ENCODE peak calls at places on chromosomes 5 and 9, in four cellular contexts. S is GM12878, X is GM12891, U is K562. W is an unnamed sample.

GRCh38 chr5:74182603-74183002 is 457.9 kb downstream of the ENC1 start:
- DNase-seq in S (no peak), X (no peak), U (no peak), W (no peak)

GRCh38 chr9:128946945-128947422 is 419 bp downstream of the DOLK start:
- DNase-seq in S (no peak), X (no peak), U (peak), W (no peak)

GRCh38 chr5:144156767-144157171 is 13.7 kb downstream of the YIPF5 start:
- DNase-seq in S (no peak), X (no peak), U (no peak), W (no peak)

GRCh38 chr5:112289465-112289864 is 129.6 kb downstream of the EPB41L4A start:
- DNase-seq in S (no peak), X (no peak), U (no peak), W (no peak)

GRCh38 chr5:132054697-132055440 is 5.6 kb upstream of the IL3 start:
- DNase-seq in S (no peak), X (no peak), U (no peak), W (no peak)

GRCh38 chr5:17177491-17178204 is 39.8 kb upstream of the BASP1 start:
- DNase-seq in S (no peak), X (no peak), U (no peak), W (no peak)

GRCh38 chr9:20636883-20637440 is 14.7 kb upstream of the MLLT3 start:
- DNase-seq in S (no peak), X (no peak), U (no peak), W (no peak)

GRCh38 chr5:171649002-171649401 is 136.6 kb upstream of the SMIM23 start:
- DNase-seq in S (no peak), X (no peak), U (no peak), W (no peak)

GRCh38 chr9:76198336-76198735 is 195.9 kb downstream of the RFK start:
- DNase-seq in S (no peak), X (no peak), U (no peak), W (no peak)

GRCh38 chr5:123696948-123697347 is 185.0 kb downstream of the CSNK1G3 start:
- DNase-seq in S (no peak), X (no peak), U (no peak), W (no peak)

GRCh38 chr9:34046784-34047379 is 1.8 kb downstream of the UBAP2 start:
- DNase-seq in S (peak), X (no peak), U (no peak), W (peak)

GRCh38 chr5:56947052-56947451 is 4.9 kb downstream of the MIER3 start:
- DNase-seq in S (no peak), X (no peak), U (no peak), W (no peak)

GRCh38 chr9:123927625-123928308 is 2.2 kb downstream of the DENND1A start:
- DNase-seq in S (peak), X (no peak), U (peak), W (peak)

GRCh38 chr5:151134228-151134627 is 23.4 kb downstream of the ANXA6 start:
- DNase-seq in S (no peak), X (no peak), U (no peak), W (no peak)

GRCh38 chr9:2816476-2817141 is 27.3 kb downstream of the PUM3 start:
- DNase-seq in S (no peak), X (no peak), U (no peak), W (no peak)

GRCh38 chr9:77011973-77012817 is 7.3 kb upstream of the FOXB2 start:
- DNase-seq in S (no peak), X (no peak), U (peak), W (peak)

GRCh38 chr5:78569441-78569840 is 79.1 kb downstream of the LHFPL2 start:
- DNase-seq in S (no peak), X (no peak), U (peak), W (no peak)

GRCh38 chr5:37532976-37533740 is 154.0 kb downstream of the WDR70 start:
- DNase-seq in S (no peak), X (no peak), U (no peak), W (no peak)

GRCh38 chr5:168269950-168270349 is 21.5 kb upstream of the WWC1 start:
- DNase-seq in S (no peak), X (no peak), U (peak), W (no peak)

GRCh38 chr5:41156739-41157138 is 56.6 kb downstream of the C6 start:
- DNase-seq in S (no peak), X (no peak), U (no peak), W (no peak)

GRCh38 chr9:116264361-116264760 is 110.8 kb downstream of the PAPPA start:
- DNase-seq in S (no peak), X (no peak), U (no peak), W (no peak)

GRCh38 chr5:1259806-1260480 is 34.8 kb downstream of the SLC6A18 start:
- DNase-seq in S (no peak), X (no peak), U (no peak), W (no peak)

GRCh38 chr5:1262381-1262780 is 32.5 kb downstream of the TERT start:
- DNase-seq in S (no peak), X (no peak), U (no peak), W (no peak)

GRCh38 chr5:1265026-1265425 is 29.8 kb downstream of the TERT start:
- DNase-seq in S (no peak), X (no peak), U (no peak), W (no peak)

GRCh38 chr5:1264211-1264610 is 30.7 kb downstream of the TERT start:
- DNase-seq in S (no peak), X (no peak), U (no peak), W (no peak)

DNA sequence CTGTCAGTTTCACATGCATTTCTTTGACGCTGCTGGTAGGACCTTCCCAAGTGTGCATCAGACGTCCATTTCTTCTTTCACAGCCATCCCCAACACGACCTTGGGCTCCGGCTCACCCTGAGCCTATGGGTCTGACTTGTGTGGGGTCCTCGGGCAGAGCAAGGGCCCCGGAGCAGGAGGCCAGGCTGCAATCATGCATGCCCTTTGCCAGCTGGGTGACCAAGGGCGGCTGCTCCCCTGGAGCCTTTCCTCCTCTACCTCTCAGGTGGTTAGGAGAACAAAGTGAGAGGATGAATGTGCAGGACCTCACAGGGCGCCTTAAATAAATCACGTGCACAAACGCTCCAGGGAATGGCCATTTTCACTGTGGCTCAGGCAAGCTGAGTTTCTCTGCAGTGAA is 33.2 kb downstream of the TERT start:
- DNase-seq in S (no peak), X (no peak), U (no peak), W (no peak)
- TF ChIP-seq SPI1 in S (no peak), X (no peak), U (no peak), W (no peak)

DNA sequence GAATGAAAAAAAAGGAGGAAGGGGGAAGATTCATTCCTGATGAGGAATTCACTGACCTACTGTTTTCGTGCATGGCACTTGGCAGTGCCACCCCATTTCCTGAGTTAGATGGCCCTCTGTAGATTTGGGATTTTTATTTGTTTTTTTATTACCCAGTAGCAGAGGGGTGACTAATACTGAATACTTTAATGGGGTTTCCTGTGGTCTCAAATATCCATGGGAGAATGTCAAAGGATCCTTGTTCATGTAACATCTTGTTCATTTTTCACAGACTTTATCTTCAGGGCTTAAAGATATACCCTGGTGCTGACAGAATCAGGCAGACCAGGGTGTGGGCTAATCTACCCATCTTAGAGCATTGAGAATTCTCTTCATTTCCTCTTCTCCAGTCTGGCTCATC is 93.0 kb downstream of the MAMDC2 start:
- DNase-seq in S (no peak), X (no peak), U (no peak), W (no peak)
- TF ChIP-seq SPI1 in S (no peak), X (no peak), U (no peak), W (no peak)

DNA sequence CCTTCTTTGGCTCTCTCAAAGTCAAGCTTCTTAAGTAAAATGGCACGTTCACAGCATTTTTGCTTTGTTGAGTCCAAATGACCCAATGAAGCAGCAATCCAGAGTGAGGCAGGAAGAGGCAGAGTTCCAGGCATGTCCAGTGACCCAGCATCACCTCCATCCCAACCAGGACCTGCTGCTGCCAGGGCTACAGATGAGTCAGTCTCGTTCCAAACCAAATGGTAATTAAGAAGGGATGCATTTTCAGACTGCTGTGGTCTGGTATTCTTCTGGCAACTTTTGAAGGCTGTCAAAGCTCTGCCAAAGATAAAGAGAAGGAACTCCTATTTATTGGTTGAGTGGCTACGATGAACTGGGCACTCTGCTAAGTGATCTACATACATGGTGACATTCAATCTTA is 678.9 kb upstream of the KLF4 start:
- DNase-seq in S (no peak), X (no peak), U (no peak), W (no peak)
- TF ChIP-seq SPI1 in S (no peak), X (no peak), U (no peak), W (no peak)

GRCh38 chr5:61053937-61054336 is 108.3 kb downstream of the SMIM15 start:
- DNase-seq in S (no peak), X (no peak), U (no peak), W (no peak)

GRCh38 chr5:61048534-61048933 is 103.5 kb downstream of the NDUFAF2 start:
- DNase-seq in S (no peak), X (no peak), U (no peak), W (no peak)

GRCh38 chr5:61051267-61051666 is 106.3 kb downstream of the NDUFAF2 start:
- DNase-seq in S (no peak), X (no peak), U (no peak), W (no peak)

GRCh38 chr5:61055434-61056006 is 106.7 kb downstream of the SMIM15 start:
- DNase-seq in S (peak), X (peak), U (peak), W (peak)

DNA sequence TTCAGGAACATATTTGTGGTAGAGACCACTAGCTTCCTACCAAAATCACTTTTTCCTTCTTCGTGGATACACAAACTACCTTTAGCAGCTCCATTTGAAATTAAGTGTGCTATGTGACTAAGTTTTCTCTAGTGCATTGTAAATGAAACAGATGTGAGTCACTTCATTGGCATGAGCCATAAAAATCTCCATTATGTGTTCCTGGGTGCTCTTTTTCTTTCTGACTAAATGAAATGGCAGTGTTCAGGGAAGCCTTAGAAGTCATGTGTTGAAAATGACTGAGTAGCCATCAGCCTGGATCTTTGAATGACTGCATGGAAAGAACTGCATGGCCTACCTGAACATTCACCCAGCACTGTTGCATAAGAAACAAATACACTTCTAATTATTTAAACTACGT is 107.9 kb downstream of the NDUFAF2 start:
- DNase-seq in S (no peak), X (no peak), U (no peak), W (no peak)
- TF ChIP-seq SPI1 in S (no peak), X (no peak), U (no peak), W (no peak)

GRCh38 chr5:177089146-177089545 is 2.4 kb downstream of the FGFR4 start:
- DNase-seq in S (no peak), X (no peak), U (peak), W (no peak)
- TF ChIP-seq SPI1 in S (no peak), X (no peak), U (no peak), W (no peak)

DNA sequence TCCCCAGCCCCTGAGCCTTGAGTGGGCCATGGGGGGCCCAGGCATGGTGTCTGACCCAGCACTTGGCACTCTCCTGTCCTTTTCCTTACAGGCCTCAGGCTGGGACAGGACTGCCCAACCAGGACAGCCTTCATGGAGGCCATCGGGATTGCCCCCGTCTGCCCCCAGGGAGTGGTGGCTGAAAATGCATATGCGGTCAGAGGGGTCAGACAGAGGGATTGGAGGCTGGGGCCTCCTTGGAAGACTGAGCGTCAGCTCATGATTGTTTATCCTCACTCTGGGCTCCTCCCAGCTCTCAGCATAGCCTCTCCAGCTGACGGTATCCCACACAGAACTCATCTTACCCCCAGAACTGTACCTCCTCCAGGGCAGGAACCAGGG is 12.0 kb downstream of the FGFR4 start:
- DNase-seq in S (no peak), X (no peak), U (no peak), W (no peak)
- TF ChIP-seq SPI1 in S (no peak), X (no peak), U (no peak), W (no peak)

DNA sequence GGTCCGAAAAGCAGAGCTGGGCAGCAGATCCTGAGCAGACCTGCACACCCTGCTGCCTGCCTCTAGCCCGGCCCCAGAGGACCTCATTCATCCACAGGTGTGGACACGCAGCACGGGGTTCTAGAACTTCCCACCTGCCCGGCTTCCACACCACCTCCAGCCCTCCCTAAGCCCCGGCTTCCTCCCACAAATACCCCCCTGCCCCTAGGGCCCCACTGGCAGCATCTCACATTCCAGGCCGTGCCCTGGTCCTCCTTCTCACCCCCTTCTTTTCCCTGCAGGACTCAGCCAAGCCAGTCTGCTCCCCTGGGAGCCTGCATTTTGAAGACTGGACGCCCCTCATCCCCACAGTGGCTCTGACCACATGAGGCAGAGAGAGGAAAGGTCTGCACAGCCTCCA is 138.9 kb downstream of the ADAMTS2 start:
- DNase-seq in S (no peak), X (no peak), U (no peak), W (no peak)
- TF ChIP-seq SPI1 in S (no peak), X (no peak), U (no peak), W (no peak)

GRCh38 chr5:53481354-53481886 is 991 bp downstream of the FST start:
- DNase-seq in S (no peak), X (no peak), U (no peak), W (no peak)

GRCh38 chr5:53479656-53480473 is 564 bp upstream of the FST start:
- DNase-seq in S (no peak), X (peak), U (peak), W (no peak)

GRCh38 chr5:53481887-53482716 is 1.7 kb downstream of the FST start:
- DNase-seq in S (no peak), X (peak), U (peak), W (peak)

GRCh38 chr5:53480474-53481353 is at the start of gene FST:
- DNase-seq in S (no peak), X (no peak), U (peak), W (no peak)

GRCh38 chr5:53482717-53483638 is 2.5 kb downstream of the FST start:
- DNase-seq in S (no peak), X (no peak), U (peak), W (no peak)
- TF ChIP-seq SPI1 in S (no peak), X (no peak), U (no peak), W (no peak)

DNA sequence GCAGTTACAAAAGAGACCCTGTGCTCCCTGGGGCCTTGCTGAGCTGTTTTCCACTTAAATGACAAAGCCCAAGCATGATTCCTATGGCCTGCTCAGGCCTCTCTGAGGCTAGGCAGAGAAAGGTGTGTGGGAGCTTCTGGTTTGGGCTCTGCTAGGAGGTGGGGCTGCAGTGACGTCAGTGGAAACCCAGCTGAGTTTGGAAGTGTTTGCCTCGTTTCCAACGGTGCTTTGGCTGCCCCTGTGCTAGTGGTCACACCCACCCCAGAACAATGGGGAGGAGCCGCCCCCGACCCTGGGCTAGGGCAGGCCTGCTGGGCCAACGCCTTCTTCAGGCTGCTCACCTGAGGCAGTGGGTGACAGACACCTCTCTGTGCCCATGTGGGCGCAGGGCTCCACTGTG is 10.4 kb downstream of the ANGPTL2 start:
- DNase-seq in S (no peak), X (no peak), U (peak), W (no peak)
- TF ChIP-seq SPI1 in S (no peak), X (no peak), U (no peak), W (no peak)

GRCh38 chr9:134912126-134912840 is 5.4 kb downstream of the FCN1 start:
- DNase-seq in S (no peak), X (no peak), U (no peak), W (no peak)

GRCh38 chr9:134909511-134910105 is 8.1 kb downstream of the FCN1 start:
- DNase-seq in S (no peak), X (no peak), U (no peak), W (no peak)

GRCh38 chr9:134908524-134909364 is 9.0 kb downstream of the FCN1 start:
- DNase-seq in S (no peak), X (no peak), U (peak), W (no peak)

GRCh38 chr9:134913041-134913712 is 4.5 kb downstream of the FCN1 start:
- DNase-seq in S (no peak), X (no peak), U (no peak), W (no peak)

DNA sequence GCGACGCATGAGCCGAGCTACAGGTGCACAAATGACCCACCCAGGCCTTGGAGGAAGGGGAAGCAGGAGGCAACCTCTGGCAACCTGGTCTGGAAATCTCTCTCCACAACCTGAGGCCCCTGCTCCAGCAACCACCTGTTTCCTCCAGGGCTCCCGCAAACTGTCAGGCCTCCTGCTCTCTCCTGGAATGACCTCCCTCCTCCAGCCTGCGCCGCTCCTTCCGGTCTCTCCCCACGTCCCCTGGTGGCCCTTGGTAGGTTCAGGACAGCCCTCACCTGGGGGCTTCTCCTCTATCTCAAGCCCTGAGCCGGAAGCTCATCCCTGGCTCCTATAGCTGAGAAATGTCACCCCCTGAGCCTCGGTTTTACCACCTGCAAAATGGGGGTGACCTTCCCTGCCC is 7.6 kb downstream of the FCN1 start:
- DNase-seq in S (no peak), X (no peak), U (no peak), W (no peak)
- TF ChIP-seq SPI1 in S (no peak), X (no peak), U (no peak), W (no peak)